ENCODE peak calls at places on chromosomes 5 and 9, in six cellular contexts. J is hepatocyte, A is H1, L is astrocyte, S is mesenchymal stem cell, O is IMR-90. Y is an unnamed sample.

GRCh38 chr5:16596541-16596940 is 20.3 kb downstream of the RETREG1 start:
- DNase-seq in J (no peak), A (no peak), L (peak; percentile 85), S (no peak), O (peak; percentile 26), Y (no peak)

GRCh38 chr9:99828417-99829176 is 6.9 kb downstream of the NR4A3 start:
- DNase-seq in J (peak; percentile 37), A (peak; percentile 68), L (no peak), S (peak; percentile 38), O (no peak), Y (no peak)

GRCh38 chr9:117704024-117704575 is at the start of gene TLR4:
- DNase-seq in J (peak; percentile 12), A (no peak), L (peak; percentile 86), S (peak; percentile 87), O (no peak), Y (peak; percentile 17)

GRCh38 chr5:6760003-6760402 is 46.8 kb downstream of the TENT4A start:
- DNase-seq in J (no peak), A (no peak), L (no peak), S (no peak), O (no peak), Y (no peak)

GRCh38 chr9:76451234-76451633 is 7.7 kb upstream of the GCNT1 start:
- DNase-seq in J (no peak), A (no peak), L (peak; percentile 88), S (peak; percentile 63), O (peak; percentile 85), Y (peak; percentile 70)

GRCh38 chr9:2178034-2178734 is 163.0 kb downstream of the SMARCA2 start:
- DNase-seq in J (no peak), A (no peak), L (no peak), S (no peak), O (no peak), Y (no peak)

GRCh38 chr9:120701248-120701647 is 13.0 kb downstream of the MEGF9 start:
- DNase-seq in J (no peak), A (no peak), L (no peak), S (no peak), O (no peak), Y (no peak)

GRCh38 chr5:8851101-8851500 is 694.8 kb downstream of the SEMA5A start:
- DNase-seq in J (no peak), A (no peak), L (no peak), S (no peak), O (no peak), Y (no peak)

GRCh38 chr9:118318770-118319443 is 614.7 kb downstream of the TLR4 start:
- DNase-seq in J (no peak), A (no peak), L (no peak), S (no peak), O (no peak), Y (no peak)

GRCh38 chr9:92590386-92590785 is 54.6 kb upstream of the ECM2 start:
- DNase-seq in J (peak; percentile 35), A (no peak), L (peak; percentile 31), S (peak; percentile 67), O (peak; percentile 48), Y (no peak)

GRCh38 chr9:115879451-115879850 is 274.1 kb upstream of the PAPPA start:
- DNase-seq in J (no peak), A (no peak), L (no peak), S (no peak), O (no peak), Y (no peak)

GRCh38 chr5:62017092-62017491 is 288.9 kb upstream of the KIF2A start:
- DNase-seq in J (no peak), A (no peak), L (no peak), S (no peak), O (no peak), Y (no peak)

GRCh38 chr9:78133751-78134150 is 102.1 kb upstream of the CEP78 start:
- DNase-seq in J (no peak), A (no peak), L (no peak), S (no peak), O (no peak), Y (no peak)

GRCh38 chr5:180586870-180587269 is 4.4 kb downstream of the SCGB3A1 start:
- DNase-seq in J (no peak), A (no peak), L (no peak), S (no peak), O (no peak), Y (no peak)

GRCh38 chr5:180583738-180584137 is 7.6 kb downstream of the SCGB3A1 start:
- DNase-seq in J (no peak), A (no peak), L (no peak), S (no peak), O (no peak), Y (no peak)
- H2AFZ ChIP-seq in J (no peak overlapping the region), A (no peak overlapping the region), L (no peak overlapping the region), S (no peak overlapping the region), O (no peak overlapping the region), Y (no peak overlapping the region)

DNA sequence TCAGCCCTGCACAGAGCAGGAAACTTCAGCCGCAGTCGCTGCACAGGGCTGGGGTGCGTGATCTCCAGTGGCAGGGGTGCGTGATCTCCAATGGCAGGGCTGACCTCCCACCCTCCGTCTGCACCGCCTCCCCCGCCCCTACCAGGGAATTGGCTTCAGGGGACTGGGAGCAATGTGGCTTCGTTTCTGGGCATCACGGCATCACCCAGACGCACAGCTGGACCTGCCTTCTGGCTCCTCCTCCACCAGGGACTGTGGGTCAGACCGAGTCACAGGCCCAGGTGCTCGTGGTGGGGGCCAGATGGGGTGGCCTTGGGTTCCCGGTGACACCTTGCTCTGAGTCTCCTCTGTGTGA is 51.0 kb downstream of the AHRR start:
- DNase-seq in J (no peak), A (peak; percentile 40), L (no peak), S (no peak), O (no peak), Y (no peak)
- H3K4me1 ChIP-seq in J (peaks cover 35% of the 10 kb centered on the region), A (peaks cover 6% of the 10 kb centered on the region), L (peaks cover 47% of the 10 kb centered on the region), S (peaks cover 40% of the 10 kb centered on the region), O (peaks cover 39% of the 10 kb centered on the region), Y (peaks cover 51% of the 10 kb centered on the region)

DNA sequence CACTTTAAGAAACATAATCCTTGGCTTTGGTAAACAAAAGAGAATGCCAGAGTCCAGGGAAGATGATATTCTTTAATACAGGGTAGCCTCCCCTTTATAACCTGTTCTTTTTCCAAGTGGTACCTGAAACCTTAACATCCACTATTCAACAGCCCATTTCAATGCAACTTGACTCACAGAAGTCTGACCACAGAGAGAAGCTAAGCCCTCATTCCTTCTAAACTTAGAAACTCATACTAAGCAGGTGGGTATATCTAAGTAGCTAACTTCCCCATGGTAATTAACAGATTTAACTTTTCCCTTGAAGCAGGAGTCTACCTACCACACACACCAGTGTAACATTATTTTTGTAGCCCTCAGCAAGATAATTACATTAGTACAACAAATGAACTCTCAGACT is 91.9 kb downstream of the CEMIP2 start:
- DNase-seq in J (no peak), A (no peak), L (no peak), S (no peak), O (no peak), Y (no peak)
- H2AFZ ChIP-seq in J (no peak overlapping the region), A (no peak overlapping the region), L (no peak overlapping the region), S (no peak overlapping the region), O (no peak overlapping the region), Y (no peak overlapping the region)

GRCh38 chr5:116566251-116566650 is 8.4 kb downstream of the SEMA6A start:
- DNase-seq in J (no peak), A (no peak), L (no peak), S (no peak), O (no peak), Y (no peak)

GRCh38 chr5:116569999-116570398 is 4.6 kb downstream of the SEMA6A start:
- DNase-seq in J (no peak), A (no peak), L (no peak), S (no peak), O (no peak), Y (peak; percentile 6)

GRCh38 chr5:116564756-116565593 is 9.6 kb downstream of the SEMA6A start:
- DNase-seq in J (no peak), A (no peak), L (no peak), S (no peak), O (no peak), Y (no peak)

GRCh38 chr5:116564322-116564721 is 10.3 kb downstream of the SEMA6A start:
- DNase-seq in J (no peak), A (no peak), L (no peak), S (no peak), O (no peak), Y (peak; percentile 4)

GRCh38 chr5:116567100-116567499 is 7.5 kb downstream of the SEMA6A start:
- DNase-seq in J (no peak), A (no peak), L (no peak), S (no peak), O (no peak), Y (no peak)
- H3K4me1 ChIP-seq in J (peaks cover 15% of the 10 kb centered on the region), A (peaks cover 40% of the 10 kb centered on the region), L (peaks cover 2% of the 10 kb centered on the region), S (peaks cover under 1% of the 10 kb centered on the region), O (no peaks in the 10 kb centered on the region), Y (no peaks in the 10 kb centered on the region)

DNA sequence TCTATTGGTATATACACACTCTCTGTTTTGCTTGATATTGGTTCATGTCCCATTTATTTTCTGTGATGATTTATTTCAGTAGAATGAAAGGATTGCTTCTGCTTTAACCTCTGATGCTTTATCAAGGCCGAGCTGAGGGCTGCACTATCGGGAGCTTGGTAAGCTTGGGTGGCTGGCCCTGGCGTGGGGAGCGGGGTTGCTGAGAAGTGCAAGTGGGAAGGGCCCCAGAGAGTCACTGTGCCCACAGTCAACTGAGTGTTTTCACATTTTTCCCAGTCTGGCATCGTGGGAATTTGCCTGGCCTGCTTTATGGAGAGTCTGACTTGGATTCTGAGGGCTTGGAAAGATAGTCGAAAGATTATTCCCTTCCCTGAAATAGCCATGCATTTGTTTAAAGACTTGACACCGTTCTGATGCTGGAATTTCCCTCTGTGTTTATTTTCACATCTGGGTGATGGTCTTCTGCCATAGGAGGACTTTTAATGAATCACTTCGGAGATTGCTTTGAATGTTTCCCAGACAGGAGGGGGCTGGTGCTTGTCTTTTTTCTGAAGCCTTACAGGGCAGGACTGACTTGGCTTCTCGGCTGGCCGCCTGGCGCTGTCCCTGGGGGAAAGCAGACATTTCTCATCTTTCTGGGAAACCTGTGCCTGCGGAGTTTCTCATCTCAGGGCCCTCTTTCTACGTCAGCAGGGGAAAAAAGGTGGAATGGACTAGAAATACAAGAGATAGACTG is 139.0 kb downstream of the BOD1 start:
- DNase-seq in J (peak; percentile 43), A (no peak), L (peak; percentile 88), S (peak; percentile 92), O (peak; percentile 93), Y (no peak)
- H2AFZ ChIP-seq in J (no peak overlapping the region), A (no peak overlapping the region), L (peak overlapping the region; percentile 19), S (no peak overlapping the region), O (peak overlapping the region; percentile 67), Y (no peak overlapping the region)

DNA sequence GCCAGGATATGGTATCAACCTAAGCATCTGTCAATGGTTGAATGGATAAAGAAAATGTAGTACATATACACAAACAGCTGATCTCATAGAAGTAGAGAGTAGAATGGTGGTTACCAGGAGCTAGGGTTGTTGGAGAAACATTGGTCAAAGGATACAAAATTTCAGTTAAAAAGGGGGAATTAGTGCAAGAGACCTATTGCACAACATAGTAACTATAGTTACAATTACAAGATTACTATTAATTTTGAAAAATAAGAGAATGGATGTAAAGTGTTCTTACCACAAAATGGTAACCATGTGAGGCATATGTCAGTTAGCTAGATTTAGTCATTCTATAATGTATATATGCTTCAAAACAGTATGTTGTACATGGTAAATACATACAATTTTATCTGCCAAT is 28.8 kb upstream of the ELOVL7 start:
- DNase-seq in J (no peak), A (no peak), L (no peak), S (no peak), O (no peak), Y (no peak)
- H3K4me1 ChIP-seq in J (no peaks in the 10 kb centered on the region), A (no peaks in the 10 kb centered on the region), L (no peaks in the 10 kb centered on the region), S (no peaks in the 10 kb centered on the region), O (no peaks in the 10 kb centered on the region), Y (no peaks in the 10 kb centered on the region)